ENCODE peak calls at places on chromosome 6, in nine cellular contexts. One of them, this sample, is unnamed. For H3K27me3, the result is how much of the 10 kb centered on the place peaks cover.

GRCh38 chr6:45640081-45640491 is 262.4 kb upstream of the SUPT3H start:
- DNase-seq in neuronal stem cell: no peak
- DNase-seq in adrenal gland: no peak
- DNase-seq in CD4-positive, alpha-beta memory T cell: no peak
- DNase-seq in psoas muscle: no peak
- DNase-seq in ovary: no peak
- DNase-seq in MG63: no peak
- DNase-seq in brain microvascular endothelial cell: no peak
- DNase-seq in cardiac muscle cell: no peak
- DNase-seq in this sample: no peak

GRCh38 chr6:16367584-16367970 is 129.2 kb downstream of the GMPR start:
- DNase-seq in CD4-positive, alpha-beta memory T cell: no peak
- DNase-seq in adrenal gland: no peak
- DNase-seq in neuronal stem cell: no peak
- DNase-seq in MG63: no peak
- DNase-seq in brain microvascular endothelial cell: no peak
- DNase-seq in ovary: no peak
- DNase-seq in psoas muscle: no peak
- DNase-seq in cardiac muscle cell: no peak
- DNase-seq in this sample: no peak

GRCh38 chr6:14464049-14464448 is 346.5 kb downstream of the CD83 start:
- DNase-seq in MG63: peak
- DNase-seq in cardiac muscle cell: no peak
- DNase-seq in brain microvascular endothelial cell: no peak
- DNase-seq in psoas muscle: no peak
- DNase-seq in CD4-positive, alpha-beta memory T cell: no peak
- DNase-seq in neuronal stem cell: no peak
- DNase-seq in ovary: no peak
- DNase-seq in adrenal gland: no peak
- DNase-seq in this sample: no peak

GRCh38 chr6:137709424-137710281 is 157.4 kb upstream of the TNFAIP3 start:
- DNase-seq in neuronal stem cell: no peak
- DNase-seq in ovary: no peak
- DNase-seq in brain microvascular endothelial cell: peak
- DNase-seq in psoas muscle: no peak
- DNase-seq in cardiac muscle cell: no peak
- DNase-seq in MG63: peak
- DNase-seq in adrenal gland: no peak
- DNase-seq in CD4-positive, alpha-beta memory T cell: peak
- DNase-seq in this sample: no peak

GRCh38 chr6:136927313-136927712 is 5.2 kb downstream of the SLC35D3 start:
- DNase-seq in cardiac muscle cell: no peak
- DNase-seq in psoas muscle: no peak
- DNase-seq in MG63: no peak
- DNase-seq in adrenal gland: no peak
- DNase-seq in neuronal stem cell: peak
- DNase-seq in brain microvascular endothelial cell: peak
- DNase-seq in ovary: no peak
- DNase-seq in CD4-positive, alpha-beta memory T cell: no peak
- DNase-seq in this sample: no peak

GRCh38 chr6:9139762-9140161 is 704.4 kb upstream of the SLC35B3 start:
- DNase-seq in neuronal stem cell: no peak
- DNase-seq in psoas muscle: no peak
- DNase-seq in brain microvascular endothelial cell: no peak
- DNase-seq in ovary: peak
- DNase-seq in MG63: peak
- DNase-seq in adrenal gland: peak
- DNase-seq in CD4-positive, alpha-beta memory T cell: no peak
- DNase-seq in cardiac muscle cell: no peak
- DNase-seq in this sample: no peak

GRCh38 chr6:16503241-16503775 is 258.0 kb downstream of the ATXN1 start:
- DNase-seq in ovary: no peak
- DNase-seq in cardiac muscle cell: no peak
- DNase-seq in adrenal gland: no peak
- DNase-seq in neuronal stem cell: no peak
- DNase-seq in brain microvascular endothelial cell: no peak
- DNase-seq in MG63: no peak
- DNase-seq in CD4-positive, alpha-beta memory T cell: no peak
- DNase-seq in psoas muscle: no peak
- DNase-seq in this sample: no peak

GRCh38 chr6:23154159-23154558 is 584.8 kb downstream of the HDGFL1 start:
- DNase-seq in ovary: no peak
- DNase-seq in neuronal stem cell: no peak
- DNase-seq in psoas muscle: no peak
- DNase-seq in brain microvascular endothelial cell: no peak
- DNase-seq in MG63: no peak
- DNase-seq in cardiac muscle cell: no peak
- DNase-seq in CD4-positive, alpha-beta memory T cell: no peak
- DNase-seq in adrenal gland: no peak
- DNase-seq in this sample: no peak

GRCh38 chr6:47897233-47897632 is 115.4 kb downstream of the OPN5 start:
- DNase-seq in MG63: peak
- DNase-seq in neuronal stem cell: no peak
- DNase-seq in brain microvascular endothelial cell: no peak
- DNase-seq in adrenal gland: no peak
- DNase-seq in cardiac muscle cell: no peak
- DNase-seq in ovary: no peak
- DNase-seq in CD4-positive, alpha-beta memory T cell: no peak
- DNase-seq in psoas muscle: no peak
- DNase-seq in this sample: no peak

GRCh38 chr6:51737580-51738360 is 349.6 kb downstream of the PKHD1 start:
- DNase-seq in psoas muscle: no peak
- DNase-seq in MG63: no peak
- DNase-seq in neuronal stem cell: no peak
- DNase-seq in adrenal gland: no peak
- DNase-seq in ovary: no peak
- DNase-seq in cardiac muscle cell: no peak
- DNase-seq in CD4-positive, alpha-beta memory T cell: no peak
- DNase-seq in brain microvascular endothelial cell: no peak
- DNase-seq in this sample: no peak

GRCh38 chr6:56724455-56724854 is 81.8 kb upstream of the DST start:
- DNase-seq in ovary: no peak
- DNase-seq in MG63: peak
- DNase-seq in CD4-positive, alpha-beta memory T cell: no peak
- DNase-seq in adrenal gland: no peak
- DNase-seq in brain microvascular endothelial cell: peak
- DNase-seq in neuronal stem cell: no peak
- DNase-seq in psoas muscle: no peak
- DNase-seq in cardiac muscle cell: no peak
- DNase-seq in this sample: no peak

GRCh38 chr6:112372213-112372806 is 25.2 kb downstream of the RFPL4B start:
- DNase-seq in ovary: no peak
- DNase-seq in cardiac muscle cell: peak
- DNase-seq in brain microvascular endothelial cell: no peak
- DNase-seq in adrenal gland: no peak
- DNase-seq in MG63: no peak
- DNase-seq in psoas muscle: no peak
- DNase-seq in CD4-positive, alpha-beta memory T cell: no peak
- DNase-seq in neuronal stem cell: no peak
- DNase-seq in this sample: no peak

DNA sequence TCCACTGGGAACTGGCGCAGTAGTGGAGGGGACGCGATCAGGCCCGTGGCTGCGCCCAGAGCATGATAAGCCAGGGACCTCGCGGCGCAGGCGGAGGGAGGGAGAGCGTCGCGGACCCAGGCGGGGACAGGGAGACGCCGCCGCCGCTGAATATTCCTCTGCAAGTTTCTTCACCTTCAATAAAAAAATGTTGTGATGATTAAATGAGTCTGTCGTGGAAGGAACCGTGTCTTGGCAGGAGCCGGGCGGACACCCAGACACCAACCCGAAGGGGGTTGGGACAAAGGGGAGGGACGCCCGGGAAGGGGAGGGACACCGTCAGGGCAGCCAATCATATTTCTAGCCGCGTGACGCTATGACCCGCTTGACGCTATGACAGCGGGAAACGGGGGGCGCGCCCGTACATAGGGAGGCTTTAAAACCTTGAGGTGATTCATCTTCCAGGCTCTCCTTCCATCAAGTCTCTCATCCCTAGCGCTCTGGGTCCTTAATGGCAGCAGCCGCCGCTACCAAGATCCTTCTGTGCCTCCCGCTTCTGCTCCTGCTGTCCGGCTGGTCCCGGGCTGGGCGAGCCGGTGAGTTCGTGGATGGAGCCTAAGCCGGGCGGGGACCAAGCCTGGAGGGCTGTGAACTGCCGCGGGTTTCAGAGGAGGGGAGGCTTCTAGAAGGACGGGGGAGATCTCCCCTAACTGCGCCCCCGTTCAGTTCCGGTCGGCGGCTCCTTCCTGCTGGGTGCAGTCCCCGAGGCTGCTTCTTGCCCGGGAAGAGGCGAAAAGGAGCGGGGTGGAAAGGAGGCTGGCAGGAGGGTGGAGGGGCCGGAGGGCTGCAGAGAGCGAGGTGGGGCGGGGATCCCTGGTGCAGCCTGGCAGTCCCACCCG is at the start of gene ULBP2:
- DNase-seq in CD4-positive, alpha-beta memory T cell: peak
- DNase-seq in neuronal stem cell: peak
- DNase-seq in ovary: peak
- DNase-seq in psoas muscle: peak
- DNase-seq in brain microvascular endothelial cell: peak
- DNase-seq in adrenal gland: peak
- DNase-seq in MG63: peak
- DNase-seq in cardiac muscle cell: peak
- DNase-seq in this sample: peak
- H3K27me3 ChIP-seq in CD4-positive, alpha-beta memory T cell: under half
- H3K27me3 ChIP-seq in neuronal stem cell: half or more
- H3K27me3 ChIP-seq in ovary: under half
- H3K27me3 ChIP-seq in psoas muscle: under half
- H3K27me3 ChIP-seq in brain microvascular endothelial cell: under half
- H3K27me3 ChIP-seq in adrenal gland: under half
- H3K27me3 ChIP-seq in MG63: under half
- H3K27me3 ChIP-seq in cardiac muscle cell: half or more
- H3K27me3 ChIP-seq in this sample: under half

GRCh38 chr6:11094411-11094851 is 797 bp downstream of the SMIM13 start:
- DNase-seq in psoas muscle: peak
- DNase-seq in ovary: no peak
- DNase-seq in cardiac muscle cell: peak
- DNase-seq in CD4-positive, alpha-beta memory T cell: no peak
- DNase-seq in brain microvascular endothelial cell: peak
- DNase-seq in adrenal gland: peak
- DNase-seq in neuronal stem cell: peak
- DNase-seq in MG63: peak
- DNase-seq in this sample: peak

GRCh38 chr6:11098009-11098408 is 4.4 kb downstream of the SMIM13 start:
- DNase-seq in brain microvascular endothelial cell: no peak
- DNase-seq in neuronal stem cell: no peak
- DNase-seq in MG63: no peak
- DNase-seq in ovary: no peak
- DNase-seq in cardiac muscle cell: no peak
- DNase-seq in psoas muscle: no peak
- DNase-seq in CD4-positive, alpha-beta memory T cell: no peak
- DNase-seq in adrenal gland: no peak
- DNase-seq in this sample: no peak

GRCh38 chr6:11097476-11097875 is 3.8 kb downstream of the SMIM13 start:
- DNase-seq in psoas muscle: no peak
- DNase-seq in brain microvascular endothelial cell: no peak
- DNase-seq in adrenal gland: no peak
- DNase-seq in neuronal stem cell: no peak
- DNase-seq in cardiac muscle cell: no peak
- DNase-seq in CD4-positive, alpha-beta memory T cell: no peak
- DNase-seq in ovary: no peak
- DNase-seq in MG63: no peak
- DNase-seq in this sample: no peak

GRCh38 chr6:11093591-11094410 is at the start of gene SMIM13:
- DNase-seq in neuronal stem cell: peak
- DNase-seq in cardiac muscle cell: peak
- DNase-seq in adrenal gland: peak
- DNase-seq in MG63: peak
- DNase-seq in brain microvascular endothelial cell: peak
- DNase-seq in ovary: peak
- DNase-seq in psoas muscle: peak
- DNase-seq in CD4-positive, alpha-beta memory T cell: peak
- DNase-seq in this sample: peak

GRCh38 chr6:11096109-11096508 is 2.5 kb downstream of the SMIM13 start:
- DNase-seq in ovary: no peak
- DNase-seq in adrenal gland: no peak
- DNase-seq in CD4-positive, alpha-beta memory T cell: no peak
- DNase-seq in psoas muscle: no peak
- DNase-seq in MG63: peak
- DNase-seq in cardiac muscle cell: peak
- DNase-seq in neuronal stem cell: no peak
- DNase-seq in brain microvascular endothelial cell: peak
- DNase-seq in this sample: no peak
- H3K4me3 ChIP-seq in ovary: no peak
- H3K4me3 ChIP-seq in adrenal gland: no peak
- H3K4me3 ChIP-seq in CD4-positive, alpha-beta memory T cell: no peak
- H3K4me3 ChIP-seq in psoas muscle: no peak
- H3K4me3 ChIP-seq in MG63: peak
- H3K4me3 ChIP-seq in cardiac muscle cell: no peak
- H3K4me3 ChIP-seq in neuronal stem cell: no peak
- H3K4me3 ChIP-seq in brain microvascular endothelial cell: peak
- H3K4me3 ChIP-seq in this sample: no peak

GRCh38 chr6:98823845-98824162 is 10.6 kb upstream of the POU3F2 start:
- DNase-seq in neuronal stem cell: no peak
- DNase-seq in brain microvascular endothelial cell: no peak
- DNase-seq in MG63: no peak
- DNase-seq in adrenal gland: no peak
- DNase-seq in CD4-positive, alpha-beta memory T cell: no peak
- DNase-seq in cardiac muscle cell: no peak
- DNase-seq in ovary: no peak
- DNase-seq in psoas muscle: no peak
- DNase-seq in this sample: no peak
- H3K27me3 ChIP-seq in neuronal stem cell: under half
- H3K27me3 ChIP-seq in brain microvascular endothelial cell: half or more
- H3K27me3 ChIP-seq in MG63: under half
- H3K27me3 ChIP-seq in adrenal gland: half or more
- H3K27me3 ChIP-seq in CD4-positive, alpha-beta memory T cell: half or more
- H3K27me3 ChIP-seq in cardiac muscle cell: half or more
- H3K27me3 ChIP-seq in ovary: under half
- H3K27me3 ChIP-seq in psoas muscle: half or more
- H3K27me3 ChIP-seq in this sample: under half

DNA sequence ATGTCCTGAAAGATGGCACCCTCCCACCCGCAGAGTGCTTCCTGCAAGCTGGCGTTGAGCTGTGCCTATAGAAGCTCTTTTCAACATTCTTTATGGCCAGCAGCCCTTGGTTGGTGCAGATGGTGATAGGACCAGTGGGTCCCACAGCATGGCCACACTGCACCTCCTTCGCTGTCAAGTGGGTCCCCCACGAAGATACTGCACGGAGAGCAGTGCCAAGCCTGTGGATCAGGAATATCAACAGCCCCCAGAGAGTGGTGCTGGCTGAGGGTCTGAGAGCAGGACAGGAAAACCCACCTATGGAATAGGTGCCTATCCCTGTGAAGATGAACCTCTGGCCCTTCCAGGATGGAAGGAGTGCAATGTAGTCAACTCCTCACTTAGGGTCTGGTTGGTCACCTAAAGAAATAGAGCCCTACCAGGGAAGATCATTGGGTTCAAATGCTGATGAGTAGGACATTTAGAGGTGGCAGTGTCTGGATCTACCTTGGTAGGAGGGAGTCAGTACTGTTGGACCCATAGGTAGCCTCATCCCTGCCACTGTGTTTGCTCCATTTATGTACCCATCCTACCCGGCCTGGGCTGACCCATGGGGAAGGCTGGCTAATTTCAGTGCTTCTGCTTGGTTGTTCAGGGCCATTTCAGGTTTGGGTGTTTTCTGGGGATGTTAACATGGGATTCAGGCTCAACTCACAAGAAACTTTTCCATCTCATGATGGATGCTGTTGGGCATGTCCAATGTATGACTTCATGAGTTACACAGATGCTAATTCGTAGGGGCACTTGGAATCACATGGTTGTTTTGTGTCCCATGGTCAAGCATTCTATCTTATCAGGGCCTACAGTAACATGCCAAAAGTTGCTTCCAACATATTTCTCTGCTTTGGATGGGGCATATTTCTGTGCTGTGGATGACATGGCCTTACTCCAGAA is 33.4 kb upstream of the MICB start:
- DNase-seq in adrenal gland: no peak
- DNase-seq in neuronal stem cell: no peak
- DNase-seq in cardiac muscle cell: no peak
- DNase-seq in brain microvascular endothelial cell: no peak
- DNase-seq in CD4-positive, alpha-beta memory T cell: no peak
- DNase-seq in ovary: no peak
- DNase-seq in MG63: no peak
- DNase-seq in psoas muscle: no peak
- DNase-seq in this sample: no peak
- H3K4me3 ChIP-seq in adrenal gland: no peak
- H3K4me3 ChIP-seq in neuronal stem cell: no peak
- H3K4me3 ChIP-seq in cardiac muscle cell: no peak
- H3K4me3 ChIP-seq in brain microvascular endothelial cell: no peak
- H3K4me3 ChIP-seq in CD4-positive, alpha-beta memory T cell: peak
- H3K4me3 ChIP-seq in ovary: peak
- H3K4me3 ChIP-seq in MG63: no peak
- H3K4me3 ChIP-seq in psoas muscle: peak
- H3K4me3 ChIP-seq in this sample: peak